ENCODE peak calls at places on chromosomes 4 and X, in ten cellular contexts. R is fibroblast of the aortic adventitia; X is NT2/D1; O is stomach; N is NAMALWA; Z is stimulated activated CD8-positive, alpha-beta memory T cell treated with anti-CD3 and anti-CD28 coated beads, Interleukin-15, amount 100 ng/mL, for 1 hour; I is left ventricle myocardium superior; Y is adipocyte; D is A172; A is caudate nucleus. E is an unnamed sample.

GRCh38 chr4:150619032-150619431 is 37.1 kb downstream of the MAB21L2 start:
- DNase-seq in I (no peak), R (peak; percentile 51), N (no peak), Y (peak; percentile 65), X (no peak), Z (no peak), D (no peak), O (no peak), A (no peak), E (no peak)

GRCh38 chrX:132165651-132166050 is 37.8 kb upstream of the FRMD7 start:
- DNase-seq in Z (no peak), I (no peak), Y (peak; percentile 27), D (no peak), R (no peak), O (no peak), X (no peak), A (no peak), N (no peak), E (no peak)

GRCh38 chr4:82268050-82268825 is 105.6 kb downstream of the HNRNPD start:
- DNase-seq in D (peak; percentile 44), X (peak; percentile 51), I (peak; percentile 51), Z (no peak), R (peak; percentile 64), O (peak; percentile 37), Y (peak; percentile 80), A (peak; percentile 52), N (peak; percentile 68), E (peak; percentile 58)

GRCh38 chr4:128241425-128241913 is 46.1 kb downstream of the PGRMC2 start:
- DNase-seq in X (no peak), A (no peak), N (no peak), Y (peak; percentile 95), O (no peak), Z (no peak), I (no peak), D (peak; percentile 96), R (peak; percentile 97), E (peak; percentile 55)

GRCh38 chr4:133151681-133152329 is 2.7 kb downstream of the PCDH10 start:
- DNase-seq in D (peak; percentile 23), I (no peak), X (no peak), Z (no peak), R (no peak), Y (peak; percentile 63), A (peak; percentile 56), N (no peak), O (no peak), E (no peak)

GRCh38 chrX:15739886-15740285 is 1.8 kb downstream of the CA5B start:
- DNase-seq in I (no peak), A (no peak), R (no peak), Y (peak; percentile 69), D (no peak), Z (no peak), X (no peak), O (no peak), N (no peak), E (no peak)

GRCh38 chrX:13464599-13465275 is 104.7 kb upstream of the EGFL6 start:
- DNase-seq in N (no peak), I (no peak), X (no peak), O (no peak), R (peak; percentile 27), Z (no peak), A (no peak), D (peak; percentile 7), Y (no peak), E (no peak)

GRCh38 chr4:38068107-38068506 is 107.9 kb downstream of the PTTG2 start:
- DNase-seq in N (no peak), O (no peak), Z (no peak), A (no peak), I (no peak), D (no peak), X (no peak), R (no peak), Y (no peak), E (no peak)

GRCh38 chr4:188941524-188942109 is 802.4 kb downstream of the TRIML1 start:
- DNase-seq in Z (no peak), D (peak; percentile 98), O (no peak), A (no peak), R (peak; percentile 78), X (no peak), Y (peak; percentile 97), N (no peak), I (no peak), E (no peak)

GRCh38 chr4:173500841-173501591 is 29.0 kb downstream of the HAND2 start:
- DNase-seq in A (no peak), Z (no peak), D (no peak), Y (no peak), R (no peak), O (no peak), X (no peak), N (no peak), I (peak; percentile 51), E (no peak)

GRCh38 chr4:66590488-66591215 is 920.4 kb upstream of the EPHA5 start:
- DNase-seq in Z (no peak), I (no peak), D (no peak), X (no peak), R (peak; percentile 74), Y (peak; percentile 85), A (no peak), N (no peak), O (no peak), E (no peak)

GRCh38 chrX:31545726-31546125 is 473.9 kb upstream of the FTHL17 start:
- DNase-seq in O (no peak), Y (no peak), A (no peak), R (no peak), X (no peak), D (peak; percentile 35), N (no peak), I (no peak), Z (no peak), E (no peak)

GRCh38 chrX:153645921-153646481 is 1.0 kb upstream of the DUSP9 start:
- DNase-seq in R (no peak), D (no peak), I (no peak), X (no peak), N (no peak), Y (no peak), O (no peak), A (no peak), Z (no peak), E (peak; percentile 41)

GRCh38 chr4:105520819-105521790 is 31.3 kb upstream of the ARHGEF38 start:
- DNase-seq in Y (peak; percentile 61), R (peak; percentile 50), I (no peak), N (peak; percentile 76), O (peak; percentile 34), A (no peak), D (peak; percentile 50), X (peak; percentile 16), Z (no peak), E (no peak)

GRCh38 chr4:7185487-7186030 is 6.8 kb upstream of the SORCS2 start:
- DNase-seq in Z (no peak), D (no peak), N (no peak), A (no peak), Y (no peak), X (no peak), R (no peak), O (no peak), I (no peak), E (no peak)

GRCh38 chrX:7614616-7615015 is 228.4 kb upstream of the VCX start:
- DNase-seq in O (no peak), D (no peak), R (no peak), N (no peak), I (no peak), A (no peak), Y (no peak), X (no peak), Z (no peak), E (no peak)

GRCh38 chrX:39258331-39258730 is 457.1 kb downstream of the MID1IP1 start:
- DNase-seq in Z (no peak), R (no peak), O (no peak), Y (no peak), N (no peak), A (no peak), X (no peak), D (peak; percentile 55), I (no peak), E (no peak)

GRCh38 chr4:133385161-133385954 is 236.3 kb downstream of the PCDH10 start:
- DNase-seq in O (no peak), R (no peak), D (peak; percentile 25), I (no peak), A (no peak), X (no peak), Z (no peak), Y (no peak), N (no peak), E (no peak)

GRCh38 chr4:86250006-86250405 is 109.8 kb downstream of the MAPK10 start:
- DNase-seq in N (no peak), X (no peak), A (no peak), O (no peak), D (no peak), R (peak; percentile 23), Z (no peak), I (no peak), Y (no peak), E (no peak)